ENCODE peak calls at places on chromosomes 16 and 17, in ten cellular contexts. One of them, this sample, is unnamed.

GRCh38 chr16:68265078-68265925 is 976 bp downstream of the SLC7A6 start:
- DNase-seq in glutamatergic neuron: no peak
- DNase-seq in natural killer cell: no peak
- DNase-seq in Peyer's patch: peak
- DNase-seq in AG09319: no peak
- DNase-seq in A549: peak
- DNase-seq in ascending aorta: peak
- DNase-seq in neural progenitor cell: peak
- DNase-seq in transverse colon: peak
- DNase-seq in activated B cell treated with CpG ODN at 0.5 μM for 24 hours: no peak
- DNase-seq in this sample: no peak

GRCh38 chr16:73202176-73202729 is 154.3 kb upstream of the ZFHX3 start:
- DNase-seq in transverse colon: peak
- DNase-seq in natural killer cell: no peak
- DNase-seq in glutamatergic neuron: no peak
- DNase-seq in A549: peak
- DNase-seq in Peyer's patch: peak
- DNase-seq in ascending aorta: no peak
- DNase-seq in neural progenitor cell: no peak
- DNase-seq in activated B cell treated with CpG ODN at 0.5 μM for 24 hours: no peak
- DNase-seq in AG09319: peak
- DNase-seq in this sample: no peak

GRCh38 chr17:8611671-8612298 is 18.7 kb downstream of the MYH10 start:
- DNase-seq in A549: no peak
- DNase-seq in natural killer cell: no peak
- DNase-seq in AG09319: no peak
- DNase-seq in glutamatergic neuron: no peak
- DNase-seq in transverse colon: no peak
- DNase-seq in Peyer's patch: no peak
- DNase-seq in neural progenitor cell: no peak
- DNase-seq in ascending aorta: no peak
- DNase-seq in activated B cell treated with CpG ODN at 0.5 μM for 24 hours: no peak
- DNase-seq in this sample: no peak

GRCh38 chr16:77276686-77277085 is 77.5 kb downstream of the SYCE1L start:
- DNase-seq in A549: no peak
- DNase-seq in activated B cell treated with CpG ODN at 0.5 μM for 24 hours: no peak
- DNase-seq in natural killer cell: no peak
- DNase-seq in neural progenitor cell: no peak
- DNase-seq in glutamatergic neuron: no peak
- DNase-seq in transverse colon: no peak
- DNase-seq in ascending aorta: no peak
- DNase-seq in AG09319: no peak
- DNase-seq in Peyer's patch: no peak
- DNase-seq in this sample: no peak

GRCh38 chr16:56847173-56847948 is 17.6 kb upstream of the SLC12A3 start:
- DNase-seq in activated B cell treated with CpG ODN at 0.5 μM for 24 hours: no peak
- DNase-seq in glutamatergic neuron: no peak
- DNase-seq in ascending aorta: no peak
- DNase-seq in neural progenitor cell: no peak
- DNase-seq in AG09319: no peak
- DNase-seq in natural killer cell: no peak
- DNase-seq in A549: no peak
- DNase-seq in Peyer's patch: no peak
- DNase-seq in transverse colon: no peak
- DNase-seq in this sample: no peak

GRCh38 chr17:49252148-49252682 is 21.6 kb upstream of the PHOSPHO1 start:
- DNase-seq in ascending aorta: peak
- DNase-seq in neural progenitor cell: no peak
- DNase-seq in natural killer cell: no peak
- DNase-seq in A549: peak
- DNase-seq in AG09319: no peak
- DNase-seq in activated B cell treated with CpG ODN at 0.5 μM for 24 hours: no peak
- DNase-seq in glutamatergic neuron: no peak
- DNase-seq in Peyer's patch: no peak
- DNase-seq in transverse colon: no peak
- DNase-seq in this sample: no peak

GRCh38 chr16:4409081-4409932 is 7.1 kb downstream of the CORO7 start:
- DNase-seq in activated B cell treated with CpG ODN at 0.5 μM for 24 hours: no peak
- DNase-seq in transverse colon: no peak
- DNase-seq in ascending aorta: no peak
- DNase-seq in A549: peak
- DNase-seq in AG09319: no peak
- DNase-seq in glutamatergic neuron: no peak
- DNase-seq in natural killer cell: no peak
- DNase-seq in Peyer's patch: no peak
- DNase-seq in neural progenitor cell: no peak
- DNase-seq in this sample: no peak

GRCh38 chr16:2339521-2340484 is 725 bp downstream of the ABCA3 start:
- DNase-seq in natural killer cell: peak
- DNase-seq in ascending aorta: no peak
- DNase-seq in activated B cell treated with CpG ODN at 0.5 μM for 24 hours: peak
- DNase-seq in neural progenitor cell: peak
- DNase-seq in glutamatergic neuron: peak
- DNase-seq in transverse colon: peak
- DNase-seq in Peyer's patch: peak
- DNase-seq in A549: peak
- DNase-seq in AG09319: no peak
- DNase-seq in this sample: peak

GRCh38 chr16:12637002-12637401 is 166.7 kb downstream of the CPPED1 start:
- DNase-seq in ascending aorta: no peak
- DNase-seq in A549: no peak
- DNase-seq in activated B cell treated with CpG ODN at 0.5 μM for 24 hours: no peak
- DNase-seq in transverse colon: no peak
- DNase-seq in natural killer cell: no peak
- DNase-seq in neural progenitor cell: peak
- DNase-seq in glutamatergic neuron: peak
- DNase-seq in AG09319: no peak
- DNase-seq in Peyer's patch: no peak
- DNase-seq in this sample: no peak

GRCh38 chr16:49281843-49282642 is 405 bp upstream of the CBLN1 start:
- DNase-seq in ascending aorta: no peak
- DNase-seq in neural progenitor cell: peak
- DNase-seq in A549: peak
- DNase-seq in activated B cell treated with CpG ODN at 0.5 μM for 24 hours: no peak
- DNase-seq in natural killer cell: no peak
- DNase-seq in glutamatergic neuron: peak
- DNase-seq in Peyer's patch: peak
- DNase-seq in AG09319: no peak
- DNase-seq in transverse colon: peak
- DNase-seq in this sample: peak

DNA sequence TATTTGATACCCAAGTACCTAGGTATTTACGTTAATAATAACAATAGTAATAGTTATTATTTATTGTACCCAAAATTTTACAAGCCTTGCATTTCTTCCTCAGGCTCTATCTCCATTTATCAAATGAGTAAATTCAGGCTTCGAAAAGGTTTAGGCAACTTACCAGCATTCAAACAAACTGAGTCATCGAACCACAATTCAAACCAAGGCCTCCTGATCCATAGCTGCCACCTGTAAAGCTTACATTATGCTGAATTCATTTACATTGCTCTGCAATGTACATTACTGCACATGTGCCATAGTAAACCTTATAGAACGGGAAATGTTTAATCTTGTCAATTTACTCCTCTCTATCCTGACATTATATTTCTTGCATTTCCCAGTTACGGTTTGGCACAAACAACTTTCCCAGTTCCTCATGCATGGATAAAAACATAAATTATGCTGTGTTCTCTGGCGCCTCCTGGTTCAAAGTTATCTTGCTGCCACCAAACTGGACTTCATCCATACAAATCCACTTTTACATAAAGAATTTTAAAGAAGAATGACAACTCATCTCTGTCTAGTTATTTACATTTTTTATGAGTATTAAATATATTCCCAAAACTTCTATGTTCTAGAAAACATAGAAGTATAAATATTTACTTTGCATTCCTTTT is 360.6 kb upstream of the SOX9 start:
- DNase-seq in glutamatergic neuron: no peak
- DNase-seq in neural progenitor cell: no peak
- DNase-seq in Peyer's patch: no peak
- DNase-seq in transverse colon: no peak
- DNase-seq in A549: no peak
- DNase-seq in ascending aorta: no peak
- DNase-seq in AG09319: no peak
- DNase-seq in natural killer cell: no peak
- DNase-seq in activated B cell treated with CpG ODN at 0.5 μM for 24 hours: no peak
- DNase-seq in this sample: no peak
- TF ChIP-seq CTCF in glutamatergic neuron: no peak
- TF ChIP-seq CTCF in neural progenitor cell: peak
- TF ChIP-seq CTCF in Peyer's patch: peak
- TF ChIP-seq CTCF in transverse colon: no peak
- TF ChIP-seq CTCF in A549: peak
- TF ChIP-seq CTCF in ascending aorta: no peak
- TF ChIP-seq CTCF in AG09319: no peak
- TF ChIP-seq CTCF in natural killer cell: no peak
- TF ChIP-seq CTCF in activated B cell treated with CpG ODN at 0.5 μM for 24 hours: no peak
- TF ChIP-seq CTCF in this sample: no peak

GRCh38 chr17:79002796-79003593 is 6.6 kb downstream of the CANT1 start:
- DNase-seq in transverse colon: no peak
- DNase-seq in glutamatergic neuron: no peak
- DNase-seq in A549: no peak
- DNase-seq in activated B cell treated with CpG ODN at 0.5 μM for 24 hours: no peak
- DNase-seq in natural killer cell: no peak
- DNase-seq in Peyer's patch: no peak
- DNase-seq in neural progenitor cell: no peak
- DNase-seq in AG09319: no peak
- DNase-seq in ascending aorta: no peak
- DNase-seq in this sample: no peak
- TF ChIP-seq CTCF in transverse colon: no peak
- TF ChIP-seq CTCF in glutamatergic neuron: no peak
- TF ChIP-seq CTCF in A549: no peak
- TF ChIP-seq CTCF in activated B cell treated with CpG ODN at 0.5 μM for 24 hours: no peak
- TF ChIP-seq CTCF in natural killer cell: no peak
- TF ChIP-seq CTCF in Peyer's patch: no peak
- TF ChIP-seq CTCF in neural progenitor cell: no peak
- TF ChIP-seq CTCF in AG09319: no peak
- TF ChIP-seq CTCF in ascending aorta: no peak
- TF ChIP-seq CTCF in this sample: no peak

GRCh38 chr17:42119301-42119700 is 1.9 kb downstream of the KAT2A start:
- DNase-seq in AG09319: no peak
- DNase-seq in A549: no peak
- DNase-seq in neural progenitor cell: no peak
- DNase-seq in glutamatergic neuron: no peak
- DNase-seq in natural killer cell: no peak
- DNase-seq in ascending aorta: no peak
- DNase-seq in Peyer's patch: no peak
- DNase-seq in activated B cell treated with CpG ODN at 0.5 μM for 24 hours: no peak
- DNase-seq in transverse colon: no peak
- DNase-seq in this sample: no peak

GRCh38 chr17:42116705-42117396 is 4.3 kb downstream of the KAT2A start:
- DNase-seq in natural killer cell: peak
- DNase-seq in neural progenitor cell: peak
- DNase-seq in activated B cell treated with CpG ODN at 0.5 μM for 24 hours: peak
- DNase-seq in A549: peak
- DNase-seq in transverse colon: peak
- DNase-seq in Peyer's patch: peak
- DNase-seq in ascending aorta: peak
- DNase-seq in AG09319: peak
- DNase-seq in glutamatergic neuron: peak
- DNase-seq in this sample: peak

GRCh38 chr17:42118126-42118510 is 3.0 kb downstream of the KAT2A start:
- DNase-seq in natural killer cell: no peak
- DNase-seq in ascending aorta: no peak
- DNase-seq in transverse colon: no peak
- DNase-seq in glutamatergic neuron: no peak
- DNase-seq in activated B cell treated with CpG ODN at 0.5 μM for 24 hours: no peak
- DNase-seq in Peyer's patch: no peak
- DNase-seq in A549: no peak
- DNase-seq in neural progenitor cell: no peak
- DNase-seq in AG09319: no peak
- DNase-seq in this sample: no peak

GRCh38 chr17:42117397-42118125 is 3.6 kb downstream of the KAT2A start:
- DNase-seq in ascending aorta: no peak
- DNase-seq in natural killer cell: no peak
- DNase-seq in neural progenitor cell: no peak
- DNase-seq in glutamatergic neuron: no peak
- DNase-seq in transverse colon: no peak
- DNase-seq in Peyer's patch: no peak
- DNase-seq in A549: no peak
- DNase-seq in activated B cell treated with CpG ODN at 0.5 μM for 24 hours: no peak
- DNase-seq in AG09319: no peak
- DNase-seq in this sample: no peak

GRCh38 chr17:42118545-42118944 is 2.6 kb downstream of the KAT2A start:
- DNase-seq in A549: peak
- DNase-seq in ascending aorta: no peak
- DNase-seq in Peyer's patch: no peak
- DNase-seq in natural killer cell: no peak
- DNase-seq in glutamatergic neuron: peak
- DNase-seq in neural progenitor cell: peak
- DNase-seq in transverse colon: no peak
- DNase-seq in activated B cell treated with CpG ODN at 0.5 μM for 24 hours: no peak
- DNase-seq in AG09319: no peak
- DNase-seq in this sample: peak
- TF ChIP-seq CTCF in A549: peak
- TF ChIP-seq CTCF in ascending aorta: no peak
- TF ChIP-seq CTCF in Peyer's patch: peak
- TF ChIP-seq CTCF in natural killer cell: no peak
- TF ChIP-seq CTCF in glutamatergic neuron: peak
- TF ChIP-seq CTCF in neural progenitor cell: peak
- TF ChIP-seq CTCF in transverse colon: peak
- TF ChIP-seq CTCF in activated B cell treated with CpG ODN at 0.5 μM for 24 hours: no peak
- TF ChIP-seq CTCF in AG09319: peak
- TF ChIP-seq CTCF in this sample: peak

GRCh38 chr17:45791935-45792334 is 7.8 kb downstream of the CRHR1 start:
- DNase-seq in glutamatergic neuron: no peak
- DNase-seq in neural progenitor cell: no peak
- DNase-seq in activated B cell treated with CpG ODN at 0.5 μM for 24 hours: no peak
- DNase-seq in transverse colon: no peak
- DNase-seq in AG09319: no peak
- DNase-seq in Peyer's patch: peak
- DNase-seq in ascending aorta: no peak
- DNase-seq in natural killer cell: no peak
- DNase-seq in A549: peak
- DNase-seq in this sample: no peak

GRCh38 chr17:45788057-45788456 is 3.9 kb downstream of the CRHR1 start:
- DNase-seq in glutamatergic neuron: no peak
- DNase-seq in activated B cell treated with CpG ODN at 0.5 μM for 24 hours: no peak
- DNase-seq in neural progenitor cell: no peak
- DNase-seq in natural killer cell: no peak
- DNase-seq in Peyer's patch: no peak
- DNase-seq in ascending aorta: no peak
- DNase-seq in A549: no peak
- DNase-seq in AG09319: no peak
- DNase-seq in transverse colon: no peak
- DNase-seq in this sample: no peak

GRCh38 chr17:45790296-45790922 is 6.3 kb downstream of the CRHR1 start:
- DNase-seq in Peyer's patch: no peak
- DNase-seq in ascending aorta: no peak
- DNase-seq in natural killer cell: no peak
- DNase-seq in glutamatergic neuron: no peak
- DNase-seq in transverse colon: no peak
- DNase-seq in A549: no peak
- DNase-seq in AG09319: no peak
- DNase-seq in neural progenitor cell: no peak
- DNase-seq in activated B cell treated with CpG ODN at 0.5 μM for 24 hours: no peak
- DNase-seq in this sample: no peak

GRCh38 chr17:45791041-45791582 is 7.0 kb downstream of the CRHR1 start:
- DNase-seq in AG09319: no peak
- DNase-seq in transverse colon: no peak
- DNase-seq in natural killer cell: no peak
- DNase-seq in activated B cell treated with CpG ODN at 0.5 μM for 24 hours: no peak
- DNase-seq in neural progenitor cell: no peak
- DNase-seq in Peyer's patch: no peak
- DNase-seq in ascending aorta: no peak
- DNase-seq in A549: no peak
- DNase-seq in glutamatergic neuron: no peak
- DNase-seq in this sample: no peak

GRCh38 chr17:45789874-45790273 is 5.8 kb downstream of the CRHR1 start:
- DNase-seq in A549: no peak
- DNase-seq in activated B cell treated with CpG ODN at 0.5 μM for 24 hours: no peak
- DNase-seq in glutamatergic neuron: no peak
- DNase-seq in neural progenitor cell: no peak
- DNase-seq in AG09319: no peak
- DNase-seq in transverse colon: no peak
- DNase-seq in Peyer's patch: no peak
- DNase-seq in natural killer cell: no peak
- DNase-seq in ascending aorta: no peak
- DNase-seq in this sample: no peak
- TF ChIP-seq CTCF in A549: no peak
- TF ChIP-seq CTCF in activated B cell treated with CpG ODN at 0.5 μM for 24 hours: no peak
- TF ChIP-seq CTCF in glutamatergic neuron: no peak
- TF ChIP-seq CTCF in neural progenitor cell: no peak
- TF ChIP-seq CTCF in AG09319: no peak
- TF ChIP-seq CTCF in transverse colon: no peak
- TF ChIP-seq CTCF in Peyer's patch: no peak
- TF ChIP-seq CTCF in natural killer cell: no peak
- TF ChIP-seq CTCF in ascending aorta: no peak
- TF ChIP-seq CTCF in this sample: no peak

This sample was measured in endothelial cell.